ENCODE peak calls at places on chromosomes 4 and X, in ten cellular contexts. C, W, R, L, J, S, Y, P, U and T are unnamed samples.

GRCh38 chr4:6941796-6942195 is 32.2 kb downstream of the TBC1D14 start:
- DNase-seq in C (no peak), S (no peak), P (no peak), W (no peak), Y (no peak), J (no peak), R (no peak), L (no peak), U (no peak), T (no peak)

GRCh38 chrX:17525266-17525665 is 150.3 kb downstream of the NHS start:
- DNase-seq in R (no peak), U (no peak), S (no peak), J (no peak), P (no peak), C (no peak), L (no peak), Y (no peak), W (no peak), T (no peak)

GRCh38 chrX:150074175-150074574 is 135.9 kb upstream of the EOLA2 start:
- DNase-seq in L (no peak), C (no peak), Y (no peak), R (no peak), J (no peak), U (no peak), W (no peak), P (no peak), S (no peak), T (no peak)

GRCh38 chr4:120922390-120923200 is at the start of gene PRDM5:
- DNase-seq in R (peak), P (no peak), L (peak), Y (no peak), C (no peak), U (peak), W (peak), S (peak), J (peak), T (peak)

GRCh38 chrX:14043209-14043608 is 13.5 kb upstream of the GEMIN8 start:
- DNase-seq in S (no peak), L (no peak), P (no peak), C (no peak), U (no peak), R (no peak), J (no peak), W (no peak), Y (no peak), T (no peak)

GRCh38 chrX:15235001-15235400 is 34.9 kb downstream of the ASB9 start:
- DNase-seq in U (no peak), P (no peak), L (no peak), Y (no peak), W (no peak), S (no peak), R (no peak), J (no peak), C (no peak), T (no peak)

GRCh38 chr4:176729489-176729888 is 63.2 kb downstream of the VEGFC start:
- DNase-seq in P (no peak), U (no peak), S (no peak), R (no peak), C (no peak), L (no peak), W (no peak), J (no peak), Y (peak), T (no peak)

GRCh38 chr4:90207887-90208454 is 80.8 kb downstream of the CCSER1 start:
- DNase-seq in Y (no peak), L (no peak), S (no peak), W (no peak), R (no peak), C (no peak), J (no peak), P (no peak), U (no peak), T (no peak)

GRCh38 chr4:129233691-129234090 is 137.7 kb downstream of the C4orf33 start:
- DNase-seq in P (no peak), R (no peak), U (no peak), Y (no peak), C (no peak), L (no peak), S (no peak), W (no peak), J (no peak), T (no peak)

GRCh38 chr4:53674891-53675290 is 83.6 kb upstream of the LNX1 start:
- DNase-seq in R (no peak), S (no peak), P (no peak), C (no peak), Y (no peak), U (no peak), J (no peak), W (no peak), L (no peak), T (no peak)

GRCh38 chr4:174764105-174764729 is 64.8 kb downstream of the GLRA3 start:
- DNase-seq in L (no peak), W (peak), P (peak), S (no peak), C (no peak), J (no peak), Y (peak), R (peak), U (peak), T (peak)

GRCh38 chr4:94798808-94799207 is 41.1 kb downstream of the BMPR1B start:
- DNase-seq in R (peak), P (no peak), S (no peak), C (no peak), Y (no peak), L (peak), U (no peak), J (no peak), W (no peak), T (no peak)

GRCh38 chr4:110527156-110527555 is 51.2 kb downstream of the ENPEP start:
- DNase-seq in S (no peak), W (peak), U (no peak), C (no peak), J (peak), P (no peak), L (no peak), Y (no peak), R (no peak), T (no peak)

GRCh38 chr4:152193059-152193458 is 342.8 kb downstream of the FBXW7 start:
- DNase-seq in L (peak), S (no peak), R (no peak), U (no peak), W (no peak), J (no peak), C (no peak), P (no peak), Y (no peak), T (no peak)

GRCh38 chr4:122152699-122153328 is 683 bp downstream of the BLTP1 start:
- DNase-seq in U (peak), J (no peak), Y (peak), P (peak), R (peak), S (peak), W (peak), L (peak), C (peak), T (peak)

GRCh38 chr4:31114821-31115220 is 394.7 kb downstream of the PCDH7 start:
- DNase-seq in R (no peak), Y (no peak), C (no peak), S (no peak), U (no peak), J (no peak), L (peak), P (no peak), W (no peak), T (no peak)

GRCh38 chr4:89929425-89930272 is 35.0 kb downstream of the MMRN1 start:
- DNase-seq in P (no peak), R (peak), W (peak), U (no peak), C (no peak), L (no peak), Y (no peak), S (no peak), J (no peak), T (no peak)

GRCh38 chrX:15631637-15632036 is 30.9 kb upstream of the ACE2 start:
- DNase-seq in Y (no peak), W (no peak), L (no peak), P (no peak), J (no peak), U (no peak), S (no peak), C (no peak), R (no peak), T (no peak)

GRCh38 chrX:8960809-8961413 is 73.0 kb downstream of the FAM9B start:
- DNase-seq in R (no peak), L (no peak), P (no peak), J (no peak), Y (peak), C (no peak), W (no peak), U (no peak), S (no peak), T (no peak)